ENCODE peak calls at places on chromosomes 1 and 21, in four cellular contexts. X is lower leg skin, H is A673, J is uterus. G is an unnamed sample.

GRCh38 chr1:101239095-101240040 is 2.5 kb downstream of the S1PR1 start:
- DNase-seq in J (no peak), X (no peak), H (no peak), G (no peak)

GRCh38 chr1:28510350-28511223 is 4.7 kb downstream of the RCC1 start:
- DNase-seq in J (no peak), X (no peak), H (peak; percentile 73), G (no peak)

GRCh38 chr1:208203127-208203847 is 40.9 kb downstream of the PLXNA2 start:
- DNase-seq in H (peak; percentile 69), J (no peak), X (no peak), G (no peak)

GRCh38 chr1:22379566-22379965 is 72.1 kb upstream of the ZBTB40 start:
- DNase-seq in J (no peak), H (no peak), X (no peak), G (no peak)

GRCh38 chr1:238226805-238227204 is 336.1 kb upstream of the ZP4 start:
- DNase-seq in J (no peak), X (no peak), H (no peak), G (no peak)

GRCh38 chr1:107664882-107665871 is 299.8 kb downstream of the VAV3 start:
- DNase-seq in H (no peak), J (peak; percentile 17), X (no peak), G (no peak)

GRCh38 chr1:41372600-41372993 is 11.4 kb downstream of the FOXO6 start:
- DNase-seq in J (no peak), H (no peak), X (no peak), G (no peak)

GRCh38 chr1:80656628-80657019 is 1144.1 kb upstream of the ADGRL2 start:
- DNase-seq in H (no peak), X (no peak), J (no peak), G (no peak)

GRCh38 chr1:180424848-180425457 is 77.4 kb downstream of the ACBD6 start:
- DNase-seq in X (no peak), H (peak; percentile 97), J (no peak), G (no peak)

GRCh38 chr1:232538943-232539302 is 91.0 kb downstream of the SIPA1L2 start:
- DNase-seq in J (no peak), X (no peak), H (no peak), G (no peak)

GRCh38 chr1:20731057-20731991 is 1.2 kb downstream of the SH2D5 start:
- DNase-seq in X (peak; percentile 12), J (no peak), H (no peak), G (no peak)

GRCh38 chr1:184974086-184974836 is at the start of gene NIBAN1:
- DNase-seq in J (peak; percentile 73), X (peak; percentile 51), H (peak; percentile 85), G (peak; percentile 51)

GRCh38 chr1:201217146-201217545 is 26.5 kb downstream of the IGFN1 start:
- DNase-seq in J (peak; percentile 9), X (peak; percentile 6), H (no peak), G (no peak)

GRCh38 chr1:225766967-225767413 is 10.6 kb upstream of the SRP9 start:
- DNase-seq in J (peak; percentile 76), X (peak; percentile 26), H (peak; percentile 30), G (peak; percentile 51)

GRCh38 chr1:197218857-197219256 is 49.2 kb upstream of the CRB1 start:
- DNase-seq in H (no peak), X (no peak), J (no peak), G (no peak)

GRCh38 chr1:224213438-224214119 is 30.5 kb downstream of the DEGS1 start:
- DNase-seq in X (peak; percentile 52), H (no peak), J (no peak), G (no peak)

GRCh38 chr1:153058826-153059784 is 1.8 kb upstream of the SPRR2A start:
- DNase-seq in H (no peak), J (no peak), X (no peak), G (no peak)

GRCh38 chr1:240212552-240212951 is 120.9 kb downstream of the FMN2 start:
- DNase-seq in H (no peak), J (no peak), X (no peak), G (no peak)

GRCh38 chr21:44708866-44709425 is 2.4 kb downstream of the TSPEAR start:
- DNase-seq in H (no peak), X (no peak), J (peak; percentile 7), G (no peak)

GRCh38 chr1:212513586-212513985 is 80.9 kb downstream of the NENF start:
- DNase-seq in H (peak; percentile 21), X (no peak), J (no peak), G (no peak)

GRCh38 chr1:229341811-229342304 is 989 bp downstream of the CCSAP start:
- DNase-seq in H (no peak), X (no peak), J (peak; percentile 25), G (no peak)

GRCh38 chr1:3674100-3675094 is 22.1 kb downstream of the TP73 start:
- DNase-seq in J (no peak), H (no peak), X (no peak), G (no peak)

GRCh38 chr1:241612533-241613505 is 27.4 kb downstream of the CHML start:
- DNase-seq in H (no peak), J (no peak), X (no peak), G (no peak)

GRCh38 chr1:6261615-6261995 is 707 bp upstream of the GPR153 start:
- DNase-seq in H (no peak), X (no peak), J (no peak), G (no peak)

GRCh38 chr1:30012455-30013440 is 710.6 kb downstream of the MATN1 start:
- DNase-seq in X (no peak), H (no peak), J (no peak), G (no peak)

GRCh38 chr1:204080163-204080903 is 7.4 kb downstream of the SOX13 start:
- DNase-seq in J (peak; percentile 88), H (peak; percentile 97), X (peak; percentile 75), G (peak; percentile 82)